ENCODE peak calls at places on chromosome 14, in eight cellular contexts. J, W, D, Z, F, P, O and Q are unnamed samples.

GRCh38 chr14:67784244-67784823 is 32.1 kb downstream of the ZFYVE26 start:
- DNase-seq in J (no peak), W (no peak), D (no peak), Z (peak), F (no peak), P (no peak), O (no peak), Q (no peak)

GRCh38 chr14:53186532-53186931 is 33.4 kb upstream of the DDHD1 start:
- DNase-seq in J (no peak), W (no peak), D (no peak), Z (no peak), F (no peak), P (no peak), O (no peak), Q (no peak)

GRCh38 chr14:56821807-56822615 is 11.7 kb upstream of the OTX2 start:
- DNase-seq in J (no peak), W (no peak), D (no peak), Z (no peak), F (no peak), P (no peak), O (peak), Q (no peak)

GRCh38 chr14:91375748-91376452 is 41.7 kb downstream of the CCDC88C start:
- DNase-seq in J (no peak), W (no peak), D (no peak), Z (no peak), F (no peak), P (no peak), O (no peak), Q (no peak)

GRCh38 chr14:36662543-36663403 is 1.1 kb downstream of the PAX9 start:
- DNase-seq in J (no peak), W (peak), D (peak), Z (no peak), F (no peak), P (no peak), O (peak), Q (no peak)

GRCh38 chr14:99792551-99793212 is 531 bp upstream of the EML1 start:
- DNase-seq in J (no peak), W (peak), D (peak), Z (no peak), F (peak), P (no peak), O (peak), Q (peak)

GRCh38 chr14:36055681-36056225 is 120.8 kb downstream of the PTCSC3 start:
- DNase-seq in J (no peak), W (no peak), D (no peak), Z (no peak), F (no peak), P (no peak), O (no peak), Q (no peak)

GRCh38 chr14:22084393-22085281 is 411.0 kb upstream of the OR4E1 start:
- DNase-seq in J (peak), W (peak), D (no peak), Z (peak), F (no peak), P (no peak), O (peak), Q (no peak)

GRCh38 chr14:104377256-104377655 is 202.3 kb upstream of the C14orf180 start:
- DNase-seq in J (no peak), W (no peak), D (no peak), Z (no peak), F (no peak), P (no peak), O (no peak), Q (no peak)

GRCh38 chr14:50675597-50675996 is 7.5 kb upstream of the SAV1 start:
- DNase-seq in J (no peak), W (peak), D (no peak), Z (no peak), F (no peak), P (no peak), O (peak), Q (no peak)

GRCh38 chr14:88312262-88312661 is 10.8 kb downstream of the KCNK10 start:
- DNase-seq in J (no peak), W (no peak), D (no peak), Z (no peak), F (no peak), P (no peak), O (no peak), Q (no peak)

GRCh38 chr14:103688906-103689902 is 26.0 kb downstream of the XRCC3 start:
- DNase-seq in J (no peak), W (no peak), D (peak), Z (no peak), F (peak), P (no peak), O (no peak), Q (no peak)

GRCh38 chr14:73662439-73663056 is 17.8 kb downstream of the DNAL1 start:
- DNase-seq in J (no peak), W (peak), D (no peak), Z (peak), F (no peak), P (peak), O (peak), Q (no peak)

GRCh38 chr14:52391866-52392600 is 77.9 kb downstream of the PTGER2 start:
- DNase-seq in J (no peak), W (no peak), D (peak), Z (no peak), F (no peak), P (no peak), O (no peak), Q (no peak)

GRCh38 chr14:23079716-23080115 is 15.2 kb downstream of the ACIN1 start:
- DNase-seq in J (no peak), W (no peak), D (peak), Z (no peak), F (no peak), P (no peak), O (no peak), Q (no peak)

GRCh38 chr14:56359245-56359644 is 220.4 kb upstream of the TMEM260 start:
- DNase-seq in J (no peak), W (no peak), D (no peak), Z (no peak), F (no peak), P (no peak), O (no peak), Q (no peak)

GRCh38 chr14:31835049-31835448 is 242.1 kb upstream of the ARHGAP5 start:
- DNase-seq in J (no peak), W (no peak), D (peak), Z (no peak), F (no peak), P (no peak), O (no peak), Q (no peak)

GRCh38 chr14:57863471-57863870 is 2.4 kb downstream of the SLC35F4 start:
- DNase-seq in J (no peak), W (no peak), D (peak), Z (no peak), F (no peak), P (no peak), O (no peak), Q (no peak)

GRCh38 chr14:22375321-22375930 is 213.6 kb downstream of the DAD1 start:
- DNase-seq in J (peak), W (peak), D (no peak), Z (peak), F (no peak), P (peak), O (peak), Q (no peak)

GRCh38 chr14:30443368-30444007 is 115.5 kb upstream of the G2E3 start:
- DNase-seq in J (peak), W (peak), D (no peak), Z (peak), F (no peak), P (peak), O (peak), Q (no peak)

GRCh38 chr14:22419620-22420019 is 169.4 kb downstream of the DAD1 start:
- DNase-seq in J (no peak), W (no peak), D (no peak), Z (no peak), F (no peak), P (no peak), O (no peak), Q (no peak)

GRCh38 chr14:101926620-101927019 is 37.8 kb upstream of the DYNC1H1 start:
- DNase-seq in J (no peak), W (no peak), D (no peak), Z (no peak), F (no peak), P (no peak), O (no peak), Q (no peak)

GRCh38 chr14:35320472-35320871 is 28.3 kb downstream of the PSMA6 start:
- DNase-seq in J (no peak), W (no peak), D (no peak), Z (no peak), F (no peak), P (no peak), O (no peak), Q (no peak)

GRCh38 chr14:102154121-102154520 is 14.4 kb downstream of the WDR20 start:
- DNase-seq in J (no peak), W (no peak), D (no peak), Z (no peak), F (no peak), P (no peak), O (no peak), Q (no peak)

GRCh38 chr14:91980157-91980556 is 32.7 kb upstream of the FBLN5 start:
- DNase-seq in J (no peak), W (no peak), D (peak), Z (no peak), F (no peak), P (peak), O (peak), Q (no peak)

GRCh38 chr14:96962337-96962736 is 165.2 kb downstream of the VRK1 start:
- DNase-seq in J (no peak), W (no peak), D (no peak), Z (no peak), F (no peak), P (no peak), O (no peak), Q (no peak)

DNA sequence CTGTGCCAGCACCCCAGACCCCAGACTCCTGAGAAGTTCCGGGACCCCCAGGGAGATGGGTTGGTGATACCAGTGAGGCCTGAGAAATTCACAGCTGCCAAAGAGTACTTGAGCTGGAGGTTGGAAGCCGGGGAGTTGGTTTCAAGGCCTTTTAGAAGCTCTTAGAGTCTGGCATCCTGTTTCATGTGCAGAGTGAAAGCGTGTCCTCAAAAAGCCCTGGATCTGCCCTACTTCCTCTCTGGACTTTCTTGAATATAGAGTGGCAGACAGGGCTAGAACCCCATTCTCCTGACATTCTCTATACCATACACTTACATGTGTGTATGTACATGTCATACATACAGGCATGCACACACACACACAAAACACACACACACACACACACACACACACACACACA is 31.3 kb upstream of the PPM1A start:
- DNase-seq in J (no peak), W (no peak), D (no peak), Z (no peak), F (no peak), P (no peak), O (no peak), Q (no peak)
- H3K27ac ChIP-seq in J (no peak), W (no peak), D (no peak), Z (no peak), F (no peak), P (no peak), O (no peak), Q (no peak)

GRCh38 chr14:54699087-54699530 is 132.2 kb downstream of the SAMD4A start:
- DNase-seq in J (no peak), W (peak), D (peak), Z (no peak), F (peak), P (no peak), O (no peak), Q (no peak)

GRCh38 chr14:54697806-54698205 is 130.9 kb downstream of the SAMD4A start:
- DNase-seq in J (no peak), W (no peak), D (no peak), Z (no peak), F (no peak), P (no peak), O (no peak), Q (no peak)

GRCh38 chr14:54695196-54695595 is 128.3 kb downstream of the SAMD4A start:
- DNase-seq in J (no peak), W (no peak), D (no peak), Z (no peak), F (no peak), P (no peak), O (no peak), Q (no peak)

GRCh38 chr14:54698501-54698900 is 131.6 kb downstream of the SAMD4A start:
- DNase-seq in J (no peak), W (no peak), D (no peak), Z (no peak), F (no peak), P (no peak), O (no peak), Q (no peak)

GRCh38 chr14:54696998-54697397 is 130.1 kb downstream of the SAMD4A start:
- DNase-seq in J (no peak), W (no peak), D (no peak), Z (no peak), F (no peak), P (no peak), O (no peak), Q (no peak)
- H3K27ac ChIP-seq in J (no peak), W (no peak), D (no peak), Z (no peak), F (peak), P (no peak), O (no peak), Q (no peak)

GRCh38 chr14:105388976-105389375 is 9.4 kb upstream of the TEX22 start:
- DNase-seq in J (no peak), W (no peak), D (peak), Z (no peak), F (no peak), P (no peak), O (no peak), Q (no peak)

GRCh38 chr14:105389534-105389933 is 8.8 kb upstream of the TEX22 start:
- DNase-seq in J (no peak), W (no peak), D (peak), Z (no peak), F (no peak), P (no peak), O (no peak), Q (no peak)

GRCh38 chr14:105390849-105391500 is 7.4 kb upstream of the TEX22 start:
- DNase-seq in J (no peak), W (no peak), D (peak), Z (no peak), F (no peak), P (no peak), O (no peak), Q (no peak)

GRCh38 chr14:105391541-105391940 is 6.8 kb upstream of the TEX22 start:
- DNase-seq in J (no peak), W (no peak), D (peak), Z (no peak), F (no peak), P (no peak), O (no peak), Q (no peak)

DNA sequence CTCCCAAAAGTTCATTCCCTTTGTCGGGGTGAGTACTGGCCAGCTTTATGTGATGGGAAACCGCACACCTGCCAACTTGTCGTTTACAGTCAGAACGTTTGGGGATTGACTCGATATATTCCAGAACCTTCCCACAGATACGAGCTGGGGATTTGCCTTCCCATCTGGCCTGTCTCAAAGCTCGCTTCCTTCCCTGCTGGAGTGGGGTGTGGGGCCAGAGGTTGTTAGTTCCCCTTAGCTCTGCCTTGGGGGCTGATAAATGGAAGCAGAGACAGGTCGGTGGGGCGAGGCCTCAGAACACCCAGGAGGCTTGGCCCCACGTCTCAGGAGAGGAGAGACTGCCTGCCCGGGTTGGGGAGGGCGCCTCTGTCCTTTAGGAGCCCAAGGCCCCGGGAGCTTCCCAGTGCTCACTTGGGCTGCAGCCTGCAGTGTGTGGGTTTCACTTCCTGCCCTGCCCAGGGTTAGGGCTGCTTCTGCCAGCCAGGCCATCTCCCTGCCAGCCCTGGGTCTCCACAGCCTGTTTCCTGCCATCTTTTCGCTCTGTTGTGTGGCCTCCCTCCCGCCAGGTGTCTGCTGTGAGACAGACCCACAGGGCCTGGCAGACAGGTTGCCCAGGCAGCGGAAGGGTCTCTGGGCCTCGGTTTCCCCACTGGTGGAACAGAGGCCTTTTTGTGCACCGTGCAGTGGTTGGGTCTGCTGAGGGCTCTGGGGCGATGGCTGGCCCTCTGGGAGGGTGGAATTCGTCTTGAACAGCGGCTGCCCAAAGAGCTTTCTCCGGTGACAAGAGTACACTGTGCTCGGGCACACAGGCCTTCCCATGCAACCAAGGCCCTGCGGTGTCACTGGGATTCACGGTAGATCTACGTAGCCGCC is 8.1 kb upstream of the TEX22 start:
- DNase-seq in J (no peak), W (no peak), D (peak), Z (no peak), F (no peak), P (no peak), O (no peak), Q (no peak)
- H3K27ac ChIP-seq in J (no peak), W (no peak), D (no peak), Z (no peak), F (peak), P (no peak), O (no peak), Q (no peak)

GRCh38 chr14:86780461-86780860 is 1212.5 kb downstream of the GALC start:
- DNase-seq in J (no peak), W (no peak), D (no peak), Z (no peak), F (no peak), P (no peak), O (no peak), Q (no peak)

GRCh38 chr14:86779416-86779815 is 1213.6 kb downstream of the GALC start:
- DNase-seq in J (no peak), W (no peak), D (no peak), Z (no peak), F (no peak), P (no peak), O (no peak), Q (no peak)

GRCh38 chr14:86777950-86778602 is 1214.9 kb downstream of the GALC start:
- DNase-seq in J (no peak), W (no peak), D (no peak), Z (peak), F (no peak), P (no peak), O (no peak), Q (no peak)

GRCh38 chr14:86782092-86782580 is 1210.8 kb downstream of the GALC start:
- DNase-seq in J (no peak), W (no peak), D (no peak), Z (no peak), F (no peak), P (no peak), O (no peak), Q (no peak)

DNA sequence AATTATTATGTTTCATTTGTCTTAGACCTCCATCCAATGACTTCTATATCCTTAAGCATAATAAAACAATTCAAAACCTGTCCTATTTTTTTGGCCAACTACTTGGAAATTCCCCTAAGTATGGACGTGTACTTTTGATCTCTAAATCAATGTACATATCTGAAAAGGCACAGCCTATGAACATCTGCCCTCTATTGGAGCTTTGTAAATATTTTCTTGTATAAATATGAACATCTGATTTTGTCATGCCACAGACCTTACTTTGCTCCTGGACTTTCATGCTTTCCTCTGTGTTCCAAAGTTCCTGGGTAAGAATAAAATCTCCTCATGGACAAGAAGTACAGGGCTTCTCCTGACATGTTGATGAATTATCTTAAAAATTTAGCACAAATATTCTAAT is 1211.9 kb downstream of the GALC start:
- DNase-seq in J (no peak), W (no peak), D (no peak), Z (peak), F (no peak), P (no peak), O (no peak), Q (no peak)
- H3K27ac ChIP-seq in J (no peak), W (no peak), D (no peak), Z (no peak), F (no peak), P (no peak), O (no peak), Q (no peak)

GRCh38 chr14:38279556-38279955 is 23.7 kb upstream of the CLEC14A start:
- DNase-seq in J (no peak), W (no peak), D (no peak), Z (no peak), F (no peak), P (no peak), O (no peak), Q (no peak)

GRCh38 chr14:38278035-38278434 is 22.1 kb upstream of the CLEC14A start:
- DNase-seq in J (no peak), W (no peak), D (no peak), Z (no peak), F (no peak), P (no peak), O (no peak), Q (no peak)

GRCh38 chr14:38286481-38286880 is 30.6 kb upstream of the CLEC14A start:
- DNase-seq in J (no peak), W (no peak), D (no peak), Z (no peak), F (no peak), P (no peak), O (no peak), Q (no peak)

GRCh38 chr14:38285962-38286361 is 30.1 kb upstream of the CLEC14A start:
- DNase-seq in J (no peak), W (no peak), D (no peak), Z (no peak), F (no peak), P (no peak), O (no peak), Q (no peak)

DNA sequence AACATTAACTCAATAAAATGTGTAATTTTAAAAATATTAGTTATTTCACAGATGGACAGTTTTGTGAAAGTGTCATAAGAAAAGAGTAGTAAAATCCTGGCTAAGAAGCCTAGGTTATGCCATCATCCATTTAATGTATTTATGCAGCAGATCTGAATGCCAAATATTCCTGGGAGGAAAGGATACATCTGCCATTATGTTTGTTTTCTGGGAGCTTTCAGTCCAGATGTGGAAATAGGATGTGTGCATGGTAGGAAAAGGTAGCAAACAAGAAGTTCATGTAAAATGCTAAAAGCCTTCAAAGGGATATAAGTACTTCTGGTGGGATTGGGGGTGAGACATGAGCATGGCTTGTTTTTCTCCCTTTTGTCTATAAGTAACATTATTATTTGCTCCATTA is 27.0 kb upstream of the CLEC14A start:
- DNase-seq in J (no peak), W (no peak), D (no peak), Z (no peak), F (no peak), P (no peak), O (no peak), Q (no peak)
- H3K27ac ChIP-seq in J (no peak), W (no peak), D (no peak), Z (no peak), F (no peak), P (no peak), O (no peak), Q (no peak)